ENCODE peak calls at places on chromosome 15, in ten cellular contexts. One of them, this sample, is unnamed.

GRCh38 chr15:36844453-36845094 is 255.8 kb downstream of the MEIS2 start:
- DNase-seq in fibroblast of pulmonary artery: peak; percentile 17
- DNase-seq in hepatocyte: peak; percentile 30
- DNase-seq in fibroblast of lung: peak; percentile 65
- DNase-seq in adrenal gland: no peak
- DNase-seq in spleen: no peak
- DNase-seq in transverse colon: no peak
- DNase-seq in ovary: no peak
- DNase-seq in breast epithelium: no peak
- DNase-seq in CD8-positive, alpha-beta T cell: no peak
- DNase-seq in this sample: peak; percentile 10

GRCh38 chr15:72118400-72118978 is at the start of gene SENP8:
- DNase-seq in fibroblast of pulmonary artery: no peak
- DNase-seq in hepatocyte: no peak
- DNase-seq in fibroblast of lung: no peak
- DNase-seq in adrenal gland: no peak
- DNase-seq in spleen: no peak
- DNase-seq in transverse colon: no peak
- DNase-seq in ovary: no peak
- DNase-seq in breast epithelium: no peak
- DNase-seq in CD8-positive, alpha-beta T cell: no peak
- DNase-seq in this sample: no peak

GRCh38 chr15:47742334-47742733 is 25.0 kb downstream of the SEMA6D start:
- DNase-seq in fibroblast of pulmonary artery: no peak
- DNase-seq in hepatocyte: no peak
- DNase-seq in fibroblast of lung: no peak
- DNase-seq in adrenal gland: no peak
- DNase-seq in spleen: no peak
- DNase-seq in transverse colon: no peak
- DNase-seq in ovary: no peak
- DNase-seq in breast epithelium: no peak
- DNase-seq in CD8-positive, alpha-beta T cell: no peak
- DNase-seq in this sample: no peak

GRCh38 chr15:77484994-77485393 is 64.3 kb downstream of the HMG20A start:
- DNase-seq in fibroblast of pulmonary artery: no peak
- DNase-seq in hepatocyte: no peak
- DNase-seq in fibroblast of lung: no peak
- DNase-seq in adrenal gland: no peak
- DNase-seq in spleen: no peak
- DNase-seq in transverse colon: no peak
- DNase-seq in ovary: no peak
- DNase-seq in breast epithelium: no peak
- DNase-seq in CD8-positive, alpha-beta T cell: no peak
- DNase-seq in this sample: no peak

GRCh38 chr15:63446260-63446659 is 58.1 kb upstream of the USP3 start:
- DNase-seq in fibroblast of pulmonary artery: no peak
- DNase-seq in hepatocyte: no peak
- DNase-seq in fibroblast of lung: no peak
- DNase-seq in adrenal gland: no peak
- DNase-seq in spleen: no peak
- DNase-seq in transverse colon: no peak
- DNase-seq in ovary: no peak
- DNase-seq in breast epithelium: no peak
- DNase-seq in CD8-positive, alpha-beta T cell: no peak
- DNase-seq in this sample: no peak

GRCh38 chr15:51343466-51343865 is 2.0 kb downstream of the GLDN start:
- DNase-seq in fibroblast of pulmonary artery: no peak
- DNase-seq in hepatocyte: no peak
- DNase-seq in fibroblast of lung: no peak
- DNase-seq in adrenal gland: no peak
- DNase-seq in spleen: no peak
- DNase-seq in transverse colon: no peak
- DNase-seq in ovary: no peak
- DNase-seq in breast epithelium: no peak
- DNase-seq in CD8-positive, alpha-beta T cell: no peak
- DNase-seq in this sample: no peak

GRCh38 chr15:75697523-75698398 is 14.9 kb downstream of the CSPG4 start:
- DNase-seq in fibroblast of pulmonary artery: no peak
- DNase-seq in hepatocyte: no peak
- DNase-seq in fibroblast of lung: no peak
- DNase-seq in adrenal gland: no peak
- DNase-seq in spleen: no peak
- DNase-seq in transverse colon: peak; percentile 35
- DNase-seq in ovary: no peak
- DNase-seq in breast epithelium: no peak
- DNase-seq in CD8-positive, alpha-beta T cell: no peak
- DNase-seq in this sample: no peak

GRCh38 chr15:74314897-74315438 is 52.5 kb downstream of the CYP11A1 start:
- DNase-seq in fibroblast of pulmonary artery: no peak
- DNase-seq in hepatocyte: no peak
- DNase-seq in fibroblast of lung: no peak
- DNase-seq in adrenal gland: no peak
- DNase-seq in spleen: no peak
- DNase-seq in transverse colon: no peak
- DNase-seq in ovary: no peak
- DNase-seq in breast epithelium: no peak
- DNase-seq in CD8-positive, alpha-beta T cell: peak; percentile 28
- DNase-seq in this sample: no peak

GRCh38 chr15:29143909-29144308 is 125.7 kb downstream of the NSMCE3 start:
- DNase-seq in fibroblast of pulmonary artery: peak; percentile 79
- DNase-seq in hepatocyte: no peak
- DNase-seq in fibroblast of lung: peak; percentile 35
- DNase-seq in adrenal gland: no peak
- DNase-seq in spleen: no peak
- DNase-seq in transverse colon: no peak
- DNase-seq in ovary: no peak
- DNase-seq in breast epithelium: no peak
- DNase-seq in CD8-positive, alpha-beta T cell: no peak
- DNase-seq in this sample: peak; percentile 55

GRCh38 chr15:66803182-66803729 is 101.2 kb downstream of the SMAD6 start:
- DNase-seq in fibroblast of pulmonary artery: peak; percentile 98
- DNase-seq in hepatocyte: peak; percentile 97
- DNase-seq in fibroblast of lung: peak; percentile 98
- DNase-seq in adrenal gland: peak; percentile 98
- DNase-seq in spleen: peak; percentile 80
- DNase-seq in transverse colon: peak; percentile 89
- DNase-seq in ovary: peak; percentile 92
- DNase-seq in breast epithelium: peak; percentile 82
- DNase-seq in CD8-positive, alpha-beta T cell: no peak
- DNase-seq in this sample: peak; percentile 82
- H3K4me3 ChIP-seq in fibroblast of pulmonary artery: no peak overlapping the region
- H3K4me3 ChIP-seq in hepatocyte: no peak overlapping the region
- H3K4me3 ChIP-seq in fibroblast of lung: no peak overlapping the region
- H3K4me3 ChIP-seq in adrenal gland: no peak overlapping the region
- H3K4me3 ChIP-seq in spleen: no peak overlapping the region
- H3K4me3 ChIP-seq in transverse colon: no peak overlapping the region
- H3K4me3 ChIP-seq in ovary: no peak overlapping the region
- H3K4me3 ChIP-seq in breast epithelium: no peak overlapping the region
- H3K4me3 ChIP-seq in CD8-positive, alpha-beta T cell: no peak overlapping the region
- H3K4me3 ChIP-seq in this sample: no peak overlapping the region

GRCh38 chr15:88624156-88624970 is 3.2 kb downstream of the AEN start:
- DNase-seq in fibroblast of pulmonary artery: peak; percentile 72
- DNase-seq in hepatocyte: peak; percentile 50
- DNase-seq in fibroblast of lung: peak; percentile 75
- DNase-seq in adrenal gland: no peak
- DNase-seq in spleen: no peak
- DNase-seq in transverse colon: no peak
- DNase-seq in ovary: peak; percentile 44
- DNase-seq in breast epithelium: no peak
- DNase-seq in CD8-positive, alpha-beta T cell: no peak
- DNase-seq in this sample: no peak
- TF ChIP-seq CTCF in fibroblast of pulmonary artery: peak; percentile 52
- TF ChIP-seq CTCF in hepatocyte: peak; percentile 56
- TF ChIP-seq CTCF in fibroblast of lung: peak; percentile 37
- TF ChIP-seq CTCF in adrenal gland: peak; percentile 42
- TF ChIP-seq CTCF in spleen: peak; percentile 78
- TF ChIP-seq CTCF in transverse colon: peak; percentile 32
- TF ChIP-seq CTCF in ovary: peak; percentile 75
- TF ChIP-seq CTCF in breast epithelium: peak; percentile 62
- TF ChIP-seq CTCF in CD8-positive, alpha-beta T cell: peak; percentile 68
- TF ChIP-seq CTCF in this sample: peak; percentile 43

DNA sequence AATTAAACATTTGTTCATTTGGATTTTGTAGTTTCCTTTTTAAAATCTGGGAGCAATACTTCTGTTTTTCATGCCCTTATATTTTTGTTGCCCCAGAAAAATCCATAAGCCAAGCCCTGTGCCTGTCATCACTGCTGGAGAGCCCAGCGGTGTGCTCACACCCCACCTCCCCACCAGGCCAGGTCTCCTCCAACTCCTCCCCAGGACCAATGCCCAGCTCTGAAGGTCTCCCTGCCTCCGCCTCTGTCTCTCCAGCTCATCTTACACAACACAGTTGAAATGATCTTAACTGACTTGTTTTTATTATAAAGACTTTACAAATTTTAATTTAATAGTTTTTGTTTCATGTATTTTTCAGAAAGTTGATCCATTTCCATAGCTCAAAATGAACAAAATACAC is 66.4 kb downstream of the RHCG start:
- DNase-seq in fibroblast of pulmonary artery: no peak
- DNase-seq in hepatocyte: no peak
- DNase-seq in fibroblast of lung: no peak
- DNase-seq in adrenal gland: no peak
- DNase-seq in spleen: no peak
- DNase-seq in transverse colon: no peak
- DNase-seq in ovary: no peak
- DNase-seq in breast epithelium: no peak
- DNase-seq in CD8-positive, alpha-beta T cell: no peak
- DNase-seq in this sample: no peak
- H3K4me3 ChIP-seq in fibroblast of pulmonary artery: no peak overlapping the region
- H3K4me3 ChIP-seq in hepatocyte: peak overlapping the region; percentile 64
- H3K4me3 ChIP-seq in fibroblast of lung: no peak overlapping the region
- H3K4me3 ChIP-seq in adrenal gland: no peak overlapping the region
- H3K4me3 ChIP-seq in spleen: no peak overlapping the region
- H3K4me3 ChIP-seq in transverse colon: no peak overlapping the region
- H3K4me3 ChIP-seq in ovary: no peak overlapping the region
- H3K4me3 ChIP-seq in breast epithelium: peak overlapping the region; percentile 46
- H3K4me3 ChIP-seq in CD8-positive, alpha-beta T cell: no peak overlapping the region
- H3K4me3 ChIP-seq in this sample: no peak overlapping the region

GRCh38 chr15:40938530-40938870 is 9.4 kb downstream of the DLL4 start:
- DNase-seq in fibroblast of pulmonary artery: no peak
- DNase-seq in hepatocyte: no peak
- DNase-seq in fibroblast of lung: no peak
- DNase-seq in adrenal gland: no peak
- DNase-seq in spleen: no peak
- DNase-seq in transverse colon: no peak
- DNase-seq in ovary: no peak
- DNase-seq in breast epithelium: no peak
- DNase-seq in CD8-positive, alpha-beta T cell: no peak
- DNase-seq in this sample: no peak

GRCh38 chr15:40934457-40934856 is 5.3 kb downstream of the DLL4 start:
- DNase-seq in fibroblast of pulmonary artery: no peak
- DNase-seq in hepatocyte: no peak
- DNase-seq in fibroblast of lung: no peak
- DNase-seq in adrenal gland: no peak
- DNase-seq in spleen: no peak
- DNase-seq in transverse colon: no peak
- DNase-seq in ovary: no peak
- DNase-seq in breast epithelium: no peak
- DNase-seq in CD8-positive, alpha-beta T cell: no peak
- DNase-seq in this sample: no peak

GRCh38 chr15:40936234-40936708 is 7.1 kb downstream of the DLL4 start:
- DNase-seq in fibroblast of pulmonary artery: no peak
- DNase-seq in hepatocyte: no peak
- DNase-seq in fibroblast of lung: no peak
- DNase-seq in adrenal gland: no peak
- DNase-seq in spleen: no peak
- DNase-seq in transverse colon: no peak
- DNase-seq in ovary: no peak
- DNase-seq in breast epithelium: no peak
- DNase-seq in CD8-positive, alpha-beta T cell: no peak
- DNase-seq in this sample: no peak

GRCh38 chr15:40937762-40938529 is 8.8 kb downstream of the DLL4 start:
- DNase-seq in fibroblast of pulmonary artery: no peak
- DNase-seq in hepatocyte: no peak
- DNase-seq in fibroblast of lung: no peak
- DNase-seq in adrenal gland: no peak
- DNase-seq in spleen: no peak
- DNase-seq in transverse colon: peak; percentile 39
- DNase-seq in ovary: no peak
- DNase-seq in breast epithelium: peak; percentile 50
- DNase-seq in CD8-positive, alpha-beta T cell: no peak
- DNase-seq in this sample: no peak

GRCh38 chr15:40936709-40937666 is 7.8 kb downstream of the DLL4 start:
- DNase-seq in fibroblast of pulmonary artery: peak; percentile 24
- DNase-seq in hepatocyte: no peak
- DNase-seq in fibroblast of lung: no peak
- DNase-seq in adrenal gland: no peak
- DNase-seq in spleen: no peak
- DNase-seq in transverse colon: no peak
- DNase-seq in ovary: no peak
- DNase-seq in breast epithelium: no peak
- DNase-seq in CD8-positive, alpha-beta T cell: no peak
- DNase-seq in this sample: no peak
- TF ChIP-seq CTCF in fibroblast of pulmonary artery: peak; percentile 6
- TF ChIP-seq CTCF in hepatocyte: no peak
- TF ChIP-seq CTCF in fibroblast of lung: no peak
- TF ChIP-seq CTCF in adrenal gland: no peak
- TF ChIP-seq CTCF in spleen: no peak
- TF ChIP-seq CTCF in transverse colon: no peak
- TF ChIP-seq CTCF in ovary: no peak
- TF ChIP-seq CTCF in breast epithelium: no peak
- TF ChIP-seq CTCF in CD8-positive, alpha-beta T cell: no peak
- TF ChIP-seq CTCF in this sample: no peak

GRCh38 chr15:92886815-92887214 is 13.3 kb upstream of the CHD2 start:
- DNase-seq in fibroblast of pulmonary artery: no peak
- DNase-seq in hepatocyte: no peak
- DNase-seq in fibroblast of lung: no peak
- DNase-seq in adrenal gland: no peak
- DNase-seq in spleen: no peak
- DNase-seq in transverse colon: no peak
- DNase-seq in ovary: no peak
- DNase-seq in breast epithelium: no peak
- DNase-seq in CD8-positive, alpha-beta T cell: no peak
- DNase-seq in this sample: no peak
- H3K4me3 ChIP-seq in fibroblast of pulmonary artery: peak overlapping the region; percentile 81
- H3K4me3 ChIP-seq in hepatocyte: peak overlapping the region; percentile 57
- H3K4me3 ChIP-seq in fibroblast of lung: peak overlapping the region; percentile 88
- H3K4me3 ChIP-seq in adrenal gland: no peak overlapping the region
- H3K4me3 ChIP-seq in spleen: no peak overlapping the region
- H3K4me3 ChIP-seq in transverse colon: no peak overlapping the region
- H3K4me3 ChIP-seq in ovary: no peak overlapping the region
- H3K4me3 ChIP-seq in breast epithelium: peak overlapping the region; percentile 96
- H3K4me3 ChIP-seq in CD8-positive, alpha-beta T cell: peak overlapping the region; percentile 74
- H3K4me3 ChIP-seq in this sample: no peak overlapping the region

DNA sequence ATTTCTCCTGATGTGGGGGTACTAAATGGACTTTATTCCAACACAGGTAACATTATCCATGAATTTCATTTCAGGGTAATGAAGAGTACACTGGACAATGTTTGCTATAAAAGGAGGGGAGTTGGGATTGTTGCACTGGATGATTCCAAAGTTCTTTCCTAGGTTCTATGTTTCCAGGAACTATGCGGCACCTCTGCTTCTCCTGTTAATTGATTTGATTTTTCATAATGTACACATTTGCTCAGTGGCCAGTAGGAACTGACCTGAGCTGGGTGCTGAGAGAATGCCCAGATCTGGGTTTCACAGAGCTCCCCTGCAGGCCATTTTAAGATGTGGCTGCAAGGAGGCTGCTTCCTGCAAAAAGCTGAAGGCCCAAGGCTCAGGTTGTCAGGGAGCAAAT is 171.7 kb downstream of the KLF13 start:
- DNase-seq in fibroblast of pulmonary artery: no peak
- DNase-seq in hepatocyte: no peak
- DNase-seq in fibroblast of lung: no peak
- DNase-seq in adrenal gland: no peak
- DNase-seq in spleen: no peak
- DNase-seq in transverse colon: no peak
- DNase-seq in ovary: no peak
- DNase-seq in breast epithelium: no peak
- DNase-seq in CD8-positive, alpha-beta T cell: no peak
- DNase-seq in this sample: no peak
- TF ChIP-seq CTCF in fibroblast of pulmonary artery: no peak
- TF ChIP-seq CTCF in hepatocyte: no peak
- TF ChIP-seq CTCF in fibroblast of lung: no peak
- TF ChIP-seq CTCF in adrenal gland: no peak
- TF ChIP-seq CTCF in spleen: no peak
- TF ChIP-seq CTCF in transverse colon: no peak
- TF ChIP-seq CTCF in ovary: no peak
- TF ChIP-seq CTCF in breast epithelium: no peak
- TF ChIP-seq CTCF in CD8-positive, alpha-beta T cell: no peak
- TF ChIP-seq CTCF in this sample: no peak

This sample was measured in AG04449.